ENCODE peak calls at places on chromosomes 1 and 21, in six cellular contexts. M, P, H, I, V and S are unnamed samples.

GRCh38 chr21:44846485-44847260 is 26.8 kb downstream of the PTTG1IP start:
- DNase-seq in P (peak), V (no peak), M (no peak), H (no peak), I (peak), S (no peak)

GRCh38 chr1:151898519-151898991 is 10.8 kb downstream of the THEM4 start:
- DNase-seq in V (no peak), P (peak), H (no peak), M (no peak), I (no peak), S (no peak)

GRCh38 chr1:116962976-116963639 is 38.5 kb upstream of the CD101 start:
- DNase-seq in M (no peak), V (no peak), H (no peak), I (no peak), P (no peak), S (no peak)

GRCh38 chr1:197725044-197725443 is 50.2 kb downstream of the DENND1B start:
- DNase-seq in I (peak), H (no peak), M (peak), P (no peak), V (no peak), S (peak)

GRCh38 chr1:21189906-21190500 is 13.3 kb upstream of the EIF4G3 start:
- DNase-seq in M (no peak), P (no peak), V (peak), H (no peak), I (no peak), S (peak)

GRCh38 chr1:223487514-223488259 is 94.5 kb downstream of the CCDC185 start:
- DNase-seq in V (no peak), P (no peak), I (no peak), H (no peak), M (no peak), S (no peak)

GRCh38 chr1:53899206-53899628 is 5.2 kb downstream of the DIO1 start:
- DNase-seq in I (peak), M (no peak), V (no peak), P (no peak), H (no peak), S (no peak)

GRCh38 chr1:35644204-35644603 is 2.9 kb upstream of the PSMB2 start:
- DNase-seq in H (no peak), P (no peak), M (no peak), I (no peak), V (no peak), S (no peak)

GRCh38 chr1:90246069-90246468 is 251.2 kb downstream of the ZNF326 start:
- DNase-seq in M (no peak), H (no peak), V (no peak), I (no peak), P (no peak), S (no peak)

GRCh38 chr1:33880298-33880697 is 16.4 kb downstream of the HMGB4 start:
- DNase-seq in P (no peak), V (no peak), M (no peak), I (no peak), H (no peak), S (no peak)

GRCh38 chr1:172089768-172090510 is 248.6 kb downstream of the DNM3 start:
- DNase-seq in M (peak), I (peak), P (peak), H (peak), V (no peak), S (peak)

GRCh38 chr1:225651872-225652725 is 824 bp downstream of the ENAH start:
- DNase-seq in M (no peak), I (peak), H (no peak), P (no peak), V (peak), S (peak)

GRCh38 chr1:179061360-179062282 is 20.2 kb upstream of the TOR3A start:
- DNase-seq in H (no peak), V (no peak), M (no peak), I (no peak), P (no peak), S (no peak)

GRCh38 chr1:24360681-24361080 is 41.5 kb downstream of the GRHL3 start:
- DNase-seq in P (no peak), H (no peak), V (no peak), I (no peak), M (no peak), S (no peak)

GRCh38 chr1:201552941-201553341 is 14.0 kb downstream of the NAV1 start:
- DNase-seq in P (no peak), H (no peak), I (peak), M (no peak), V (no peak), S (no peak)

GRCh38 chr1:23444104-23444533 is 19.6 kb upstream of the TCEA3 start:
- DNase-seq in M (no peak), V (no peak), I (no peak), H (no peak), P (no peak), S (no peak)